ENCODE peak calls at places on chromosomes 5 and 9, in eight cellular contexts. M is body of pancreas, U is A549, A is IMR-90, K is transverse colon, D is spleen, Z is esophagus squamous epithelium, W is prostate gland. F is an unnamed sample.

GRCh38 chr5:156096259-156096658 is 230.7 kb upstream of the SGCD start:
- DNase-seq in Z (no peak), M (no peak), A (peak), D (no peak), U (no peak), K (no peak), W (no peak), F (no peak)

GRCh38 chr9:8012986-8013385 is 213.4 kb upstream of the DMAC1 start:
- DNase-seq in D (no peak), M (no peak), Z (no peak), U (no peak), K (no peak), A (no peak), W (no peak), F (no peak)

GRCh38 chr5:86407711-86408110 is 210.0 kb upstream of the COX7C start:
- DNase-seq in A (no peak), Z (no peak), M (no peak), U (no peak), W (no peak), K (no peak), D (no peak), F (no peak)

GRCh38 chr5:111063709-111064322 is 7.7 kb upstream of the TSLP start:
- DNase-seq in D (no peak), U (no peak), A (peak), M (no peak), W (no peak), K (no peak), Z (no peak), F (no peak)

GRCh38 chr5:135211791-135212190 is 177.8 kb upstream of the PITX1 start:
- DNase-seq in W (no peak), K (no peak), A (no peak), Z (no peak), U (no peak), D (no peak), M (no peak), F (peak)

GRCh38 chr5:170147051-170147785 is 41.5 kb downstream of the FOXI1 start:
- DNase-seq in U (no peak), Z (no peak), M (no peak), A (no peak), W (no peak), K (no peak), D (no peak), F (no peak)

GRCh38 chr5:95812100-95812472 is 10.4 kb downstream of the GLRX start:
- DNase-seq in D (no peak), M (no peak), U (no peak), W (no peak), A (peak), K (no peak), Z (no peak), F (no peak)

GRCh38 chr9:77899679-77900354 is 131.8 kb downstream of the GNAQ start:
- DNase-seq in A (peak), D (no peak), M (no peak), W (no peak), Z (no peak), K (no peak), U (no peak), F (no peak)

GRCh38 chr9:26166537-26166936 is 488.3 kb upstream of the TUSC1 start:
- DNase-seq in Z (no peak), M (no peak), D (no peak), A (no peak), U (no peak), W (no peak), K (no peak), F (no peak)

GRCh38 chr9:2261421-2262103 is 246.4 kb downstream of the SMARCA2 start:
- DNase-seq in A (no peak), D (no peak), K (no peak), Z (no peak), U (no peak), W (no peak), M (no peak), F (no peak)

GRCh38 chr5:123681061-123681460 is 169.1 kb downstream of the CSNK1G3 start:
- DNase-seq in W (no peak), Z (no peak), M (no peak), A (no peak), U (no peak), D (no peak), K (no peak), F (no peak)

GRCh38 chr5:73120222-73121108 is at the start of gene TMEM171:
- DNase-seq in M (peak), U (peak), Z (no peak), D (peak), W (no peak), A (peak), K (peak), F (no peak)

GRCh38 chr5:1555011-1555807 is 31.4 kb upstream of the LPCAT1 start:
- DNase-seq in U (peak), D (no peak), K (peak), Z (no peak), M (no peak), A (peak), W (no peak), F (no peak)

GRCh38 chr5:109328626-109329025 is 81.1 kb downstream of the PJA2 start:
- DNase-seq in K (no peak), D (no peak), Z (no peak), W (no peak), U (no peak), M (no peak), A (peak), F (no peak)

GRCh38 chr5:181189962-181190710 is 14.9 kb downstream of the TRIM7 start:
- DNase-seq in Z (no peak), A (no peak), U (no peak), W (no peak), K (peak), D (peak), M (peak), F (no peak)

GRCh38 chr9:117704024-117704575 is at the start of gene TLR4:
- DNase-seq in K (peak), Z (no peak), M (no peak), U (no peak), D (peak), A (no peak), W (peak), F (peak)

GRCh38 chr5:151523335-151523734 is 67.8 kb downstream of the FAT2 start:
- DNase-seq in W (no peak), D (no peak), A (peak), U (peak), Z (no peak), M (no peak), K (no peak), F (peak)

GRCh38 chr5:62432618-62433064 is 20.1 kb downstream of the IPO11 start:
- DNase-seq in M (no peak), U (no peak), W (no peak), K (no peak), A (no peak), Z (no peak), D (no peak), F (peak)

GRCh38 chr5:132104561-132104960 is 31.0 kb downstream of the CSF2 start:
- DNase-seq in A (peak), M (no peak), W (no peak), U (no peak), K (no peak), Z (no peak), D (no peak), F (no peak)

GRCh38 chr5:150400020-150400326 is 12.7 kb downstream of the CD74 start:
- DNase-seq in K (no peak), Z (no peak), U (no peak), M (no peak), D (no peak), A (no peak), W (no peak), F (no peak)
- TF ChIP-seq POLR2A in K (no peak), Z (no peak), U (no peak), M (no peak), D (no peak), A (no peak), W (no peak), F (no peak)

DNA sequence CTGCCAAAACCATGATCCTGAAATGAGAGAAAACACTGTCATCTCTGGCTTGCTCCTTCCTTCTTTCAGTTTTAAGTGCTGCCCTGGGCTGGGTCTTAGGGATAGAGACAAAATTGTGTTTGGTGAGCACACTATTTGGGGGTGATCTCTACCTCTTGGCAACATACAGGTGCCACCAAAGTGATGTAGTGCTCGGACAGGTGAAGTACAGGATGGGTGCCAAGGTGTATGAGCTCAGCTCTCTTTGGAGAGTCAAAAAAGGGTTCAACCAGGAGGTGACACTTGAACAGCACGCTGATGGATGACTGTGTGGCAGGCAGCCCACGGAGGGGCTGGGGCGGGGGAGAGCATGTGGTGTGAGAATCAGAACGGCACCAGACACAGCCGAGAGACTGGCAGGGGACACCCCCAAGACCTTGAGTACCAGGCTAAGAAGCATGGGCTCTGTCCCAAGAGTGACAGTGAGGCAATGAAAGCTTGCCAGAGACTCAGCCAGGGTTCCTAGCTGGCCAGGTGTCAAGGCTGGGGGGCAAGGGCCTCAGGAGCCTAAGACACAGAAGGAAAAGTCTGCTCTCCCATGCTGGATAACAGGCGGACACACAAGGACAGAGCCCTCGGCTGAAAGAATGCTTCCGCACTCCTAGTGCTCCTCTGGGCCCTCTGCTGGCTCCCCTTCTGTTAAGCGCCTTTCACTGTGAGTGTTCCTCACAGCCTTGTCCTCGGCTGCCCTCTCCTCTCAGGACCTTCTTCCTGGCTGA is 2.5 kb downstream of the NHP2 start:
- DNase-seq in M (no peak), K (no peak), U (no peak), A (no peak), D (peak), W (no peak), Z (no peak), F (no peak)
- TF ChIP-seq CTCF in M (no peak), K (no peak), U (no peak), A (no peak), D (no peak), W (no peak), Z (no peak), F (no peak)

DNA sequence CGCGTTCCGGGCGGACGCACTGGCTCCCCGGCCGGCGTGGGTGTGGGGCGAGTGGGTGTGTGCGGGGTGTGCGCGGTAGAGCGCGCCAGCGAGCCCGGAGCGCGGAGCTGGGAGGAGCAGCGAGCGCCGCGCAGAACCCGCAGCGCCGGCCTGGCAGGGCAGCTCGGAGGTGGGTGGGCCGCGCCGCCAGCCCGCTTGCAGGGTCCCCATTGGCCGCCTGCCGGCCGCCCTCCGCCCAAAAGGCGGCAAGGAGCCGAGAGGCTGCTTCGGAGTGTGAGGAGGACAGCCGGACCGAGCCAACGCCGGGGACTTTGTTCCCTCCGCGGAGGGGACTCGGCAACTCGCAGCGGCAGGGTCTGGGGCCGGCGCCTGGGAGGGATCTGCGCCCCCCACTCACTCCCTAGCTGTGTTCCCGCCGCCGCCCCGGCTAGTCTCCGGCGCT is at the start of gene DAPK1:
- DNase-seq in M (peak), A (no peak), D (peak), K (peak), Z (no peak), U (peak), W (peak), F (peak)
- H3K4me3 ChIP-seq in M (peak), A (peak), D (peak), K (peak), Z (peak), U (peak), W (peak), F (peak)

GRCh38 chr9:37422289-37423104 is at the start of gene GRHPR:
- DNase-seq in M (peak), D (peak), Z (peak), K (peak), U (peak), A (peak), W (peak), F (peak)
- TF ChIP-seq POLR2A in M (peak), D (peak), Z (no peak), K (peak), U (peak), A (peak), W (peak), F (no peak)

GRCh38 chr5:138597660-138598400 is 22.6 kb upstream of the HSPA9 start:
- DNase-seq in M (no peak), D (no peak), W (no peak), Z (no peak), A (no peak), K (no peak), U (no peak), F (peak)

GRCh38 chr5:138594305-138595058 is 19.3 kb upstream of the HSPA9 start:
- DNase-seq in A (no peak), W (no peak), U (no peak), K (no peak), D (no peak), M (no peak), Z (no peak), F (peak)

GRCh38 chr5:138596105-138596987 is 21.1 kb upstream of the HSPA9 start:
- DNase-seq in K (no peak), A (no peak), U (no peak), M (no peak), Z (no peak), D (no peak), W (no peak), F (no peak)

DNA sequence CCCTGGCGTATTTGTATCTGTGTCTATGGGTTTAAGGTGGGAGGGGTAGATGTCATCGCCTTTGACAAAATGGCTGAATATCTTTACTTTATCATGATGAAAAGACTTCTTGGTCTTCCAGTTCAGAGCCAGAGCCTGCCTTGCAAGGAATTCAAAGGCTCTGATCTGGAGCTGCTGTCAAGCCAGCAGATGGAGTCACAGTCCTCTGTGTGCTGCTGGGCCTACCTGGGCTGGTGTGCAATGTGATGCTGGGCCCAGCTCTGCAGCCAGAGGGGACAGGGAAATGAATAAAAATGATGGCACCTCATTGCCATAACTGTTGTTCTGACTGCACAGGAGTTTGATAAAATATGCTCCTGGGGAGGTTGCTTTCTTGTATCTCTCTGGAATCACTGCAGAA is 20.2 kb upstream of the HSPA9 start:
- DNase-seq in K (no peak), U (no peak), D (no peak), Z (no peak), W (peak), M (no peak), A (no peak), F (no peak)
- TF ChIP-seq CTCF in K (no peak), U (no peak), D (no peak), Z (peak), W (no peak), M (no peak), A (peak), F (no peak)

GRCh38 chr5:3595102-3595961 is at the start of gene IRX1:
- DNase-seq in U (no peak), W (no peak), M (no peak), D (no peak), A (no peak), K (no peak), Z (no peak), F (peak)
- H3K4me3 ChIP-seq in U (no peak), W (peak), M (no peak), D (peak), A (no peak), K (no peak), Z (peak), F (peak)